ENCODE peak calls at places on chromosomes 2 and 18, in nine cellular contexts. X, V, A, J, T, Q, R, S and P are unnamed samples.

GRCh38 chr2:101969723-101970122 is 22.0 kb upstream of the IL1R2 start:
- DNase-seq in X (no peak), V (no peak), A (no peak), J (no peak), T (no peak), Q (no peak), R (no peak), S (no peak), P (no peak)

GRCh38 chr2:67503066-67503795 is 106.1 kb downstream of the ETAA1 start:
- DNase-seq in X (no peak), V (peak), A (no peak), J (no peak), T (no peak), Q (peak), R (peak), S (no peak), P (peak)

GRCh38 chr2:205852457-205852856 is 170.2 kb downstream of the NRP2 start:
- DNase-seq in X (no peak), V (no peak), A (no peak), J (peak), T (no peak), Q (no peak), R (no peak), S (no peak), P (no peak)

GRCh38 chr2:31053929-31054328 is 84.3 kb downstream of the GALNT14 start:
- DNase-seq in X (no peak), V (no peak), A (no peak), J (no peak), T (no peak), Q (no peak), R (no peak), S (no peak), P (no peak)

GRCh38 chr2:65265090-65266045 is 37.7 kb downstream of the ACTR2 start:
- DNase-seq in X (peak), V (peak), A (no peak), J (no peak), T (peak), Q (peak), R (peak), S (peak), P (peak)

GRCh38 chr2:19711470-19712372 is 190.1 kb downstream of the TTC32 start:
- DNase-seq in X (no peak), V (peak), A (peak), J (no peak), T (peak), Q (peak), R (peak), S (peak), P (peak)

GRCh38 chr2:174350018-174350417 is 15.3 kb downstream of the SP9 start:
- DNase-seq in X (peak), V (no peak), A (no peak), J (no peak), T (peak), Q (peak), R (no peak), S (no peak), P (no peak)

GRCh38 chr18:77009675-77010074 is 122.9 kb downstream of the MBP start:
- DNase-seq in X (no peak), V (no peak), A (no peak), J (no peak), T (no peak), Q (no peak), R (no peak), S (no peak), P (no peak)

GRCh38 chr2:241372376-241372992 is 16.4 kb downstream of the FARP2 start:
- DNase-seq in X (no peak), V (peak), A (no peak), J (no peak), T (peak), Q (no peak), R (no peak), S (no peak), P (no peak)

GRCh38 chr2:6932833-6933232 is 15.6 kb downstream of the RNF144A start:
- DNase-seq in X (no peak), V (no peak), A (no peak), J (no peak), T (no peak), Q (no peak), R (no peak), S (peak), P (no peak)

GRCh38 chr2:190343500-190344274 is at the start of gene INPP1:
- DNase-seq in X (peak), V (peak), A (peak), J (peak), T (peak), Q (peak), R (no peak), S (peak), P (no peak)

GRCh38 chr2:88069117-88069516 is 1.5 kb downstream of the SMYD1 start:
- DNase-seq in X (no peak), V (no peak), A (no peak), J (no peak), T (no peak), Q (no peak), R (no peak), S (no peak), P (no peak)

GRCh38 chr18:33757037-33757436 is 179.0 kb downstream of the ASXL3 start:
- DNase-seq in X (no peak), V (peak), A (no peak), J (no peak), T (no peak), Q (no peak), R (peak), S (no peak), P (no peak)

GRCh38 chr2:178512491-178512890 is 32.2 kb downstream of the PLEKHA3 start:
- DNase-seq in X (no peak), V (peak), A (no peak), J (no peak), T (no peak), Q (peak), R (no peak), S (no peak), P (no peak)

GRCh38 chr2:50401772-50402653 is 629.9 kb downstream of the NRXN1 start:
- DNase-seq in X (peak), V (peak), A (no peak), J (peak), T (peak), Q (peak), R (no peak), S (peak), P (peak)

GRCh38 chr18:78069784-78070664 is 820.4 kb downstream of the GALR1 start:
- DNase-seq in X (no peak), V (no peak), A (no peak), J (no peak), T (peak), Q (peak), R (no peak), S (peak), P (no peak)

GRCh38 chr2:184316911-184317310 is 281.4 kb upstream of the ZNF804A start:
- DNase-seq in X (no peak), V (no peak), A (no peak), J (no peak), T (no peak), Q (no peak), R (no peak), S (no peak), P (no peak)

GRCh38 chr2:217838409-217838831 is 164.4 kb downstream of the TNS1 start:
- DNase-seq in X (no peak), V (no peak), A (peak), J (no peak), T (no peak), Q (no peak), R (no peak), S (peak), P (no peak)

GRCh38 chr2:152093464-152093863 is 5.4 kb downstream of the CACNB4 start:
- DNase-seq in X (no peak), V (no peak), A (no peak), J (no peak), T (peak), Q (no peak), R (no peak), S (no peak), P (no peak)